ENCODE peak calls at places on chromosome 14, in five cellular contexts. D is stimulated activated CD4-positive, alpha-beta T cell treated with anti-CD3 and anti-CD28 coated beads, Interleukin-2, amount 100 ng/mL, for 48 hours; P is memory B cell; A is left colon; W is heart left ventricle. N is an unnamed sample.

GRCh38 chr14:102183922-102184677 is 44.4 kb downstream of the WDR20 start:
- DNase-seq in D (peak; percentile 17), P (no peak), A (no peak), W (no peak), N (no peak)

GRCh38 chr14:75138492-75138891 is 11.6 kb upstream of the NEK9 start:
- DNase-seq in D (no peak), P (peak; percentile 2), A (no peak), W (no peak), N (no peak)

GRCh38 chr14:46048127-46048526 is 603.5 kb downstream of the RPL10L start:
- DNase-seq in D (no peak), P (no peak), A (peak; percentile 4), W (no peak), N (no peak)

GRCh38 chr14:53338192-53338591 is 185.1 kb upstream of the DDHD1 start:
- DNase-seq in D (no peak), P (no peak), A (no peak), W (no peak), N (no peak)

GRCh38 chr14:51828017-51828797 is 32.2 kb upstream of the GNG2 start:
- DNase-seq in D (peak; percentile 62), P (peak; percentile 59), A (peak; percentile 24), W (peak; percentile 33), N (peak; percentile 72)

GRCh38 chr14:54450535-54450934 is 9.4 kb upstream of the CNIH1 start:
- DNase-seq in D (no peak), P (no peak), A (no peak), W (no peak), N (no peak)

GRCh38 chr14:104113631-104114420 is 24.6 kb upstream of the KIF26A start:
- DNase-seq in D (no peak), P (no peak), A (no peak), W (peak; percentile 18), N (peak; percentile 67)

GRCh38 chr14:76919811-76920571 is 93.8 kb downstream of the LRRC74A start:
- DNase-seq in D (no peak), P (no peak), A (peak; percentile 53), W (peak; percentile 66), N (peak; percentile 71)

GRCh38 chr14:69495341-69495921 is 10.9 kb downstream of the PLEKHD1 start:
- DNase-seq in D (no peak), P (no peak), A (no peak), W (no peak), N (no peak)

GRCh38 chr14:50943261-50943942 is 881 bp downstream of the PYGL start:
- DNase-seq in D (no peak), P (no peak), A (peak; percentile 58), W (peak; percentile 61), N (peak; percentile 74)

GRCh38 chr14:106586098-106586704 is 1059.8 kb downstream of the TMEM121 start:
- DNase-seq in D (peak; percentile 65), P (peak; percentile 72), A (peak; percentile 68), W (no peak), N (no peak)

GRCh38 chr14:70188608-70189540 is at the start of gene SLC8A3:
- DNase-seq in D (peak; percentile 9), P (peak; percentile 7), A (peak; percentile 7), W (no peak), N (no peak)

GRCh38 chr14:99357151-99357550 is 85.2 kb upstream of the BCL11B start:
- DNase-seq in D (no peak), P (no peak), A (no peak), W (no peak), N (peak; percentile 55)

GRCh38 chr14:51210594-51210993 is 29.5 kb upstream of the TMX1 start:
- DNase-seq in D (no peak), P (no peak), A (no peak), W (no peak), N (no peak)

GRCh38 chr14:66944872-66945271 is 244.4 kb upstream of the GARIN2 start:
- DNase-seq in D (no peak), P (no peak), A (peak; percentile 16), W (no peak), N (no peak)

GRCh38 chr14:60878536-60878935 is 102.3 kb downstream of the TRMT5 start:
- DNase-seq in D (no peak), P (no peak), A (no peak), W (no peak), N (no peak)

GRCh38 chr14:51852541-51852940 is 7.9 kb upstream of the GNG2 start:
- DNase-seq in D (no peak), P (no peak), A (no peak), W (no peak), N (no peak)

GRCh38 chr14:32073537-32074189 is 3.4 kb upstream of the ARHGAP5 start:
- DNase-seq in D (peak; percentile 49), P (peak; percentile 71), A (peak; percentile 24), W (no peak), N (no peak)

GRCh38 chr14:54175298-54175942 is 218.8 kb upstream of the BMP4 start:
- DNase-seq in D (peak; percentile 55), P (peak; percentile 50), A (peak; percentile 64), W (peak; percentile 31), N (no peak)

GRCh38 chr14:88025350-88025749 is 20.4 kb downstream of the GPR65 start:
- DNase-seq in D (no peak), P (no peak), A (no peak), W (no peak), N (no peak)

GRCh38 chr14:71714225-71714624 is 218.0 kb upstream of the RGS6 start:
- DNase-seq in D (no peak), P (no peak), A (no peak), W (no peak), N (no peak)

GRCh38 chr14:74552623-74553022 is 59.1 kb downstream of the ISCA2 start:
- DNase-seq in D (no peak), P (no peak), A (peak; percentile 46), W (peak; percentile 80), N (peak; percentile 95)

GRCh38 chr14:55957950-55958349 is 160.3 kb upstream of the PELI2 start:
- DNase-seq in D (no peak), P (no peak), A (no peak), W (no peak), N (no peak)

GRCh38 chr14:31363331-31364073 is 56.8 kb downstream of the HEATR5A start:
- DNase-seq in D (no peak), P (no peak), A (no peak), W (no peak), N (no peak)

GRCh38 chr14:100726812-100727564 is at the start of gene DLK1:
- DNase-seq in D (no peak), P (no peak), A (no peak), W (no peak), N (no peak)

GRCh38 chr14:77920312-77920711 is 120.4 kb downstream of the ADCK1 start:
- DNase-seq in D (no peak), P (no peak), A (no peak), W (no peak), N (no peak)

GRCh38 chr14:76396714-76397187 is 20.8 kb downstream of the ESRRB start:
- DNase-seq in D (no peak), P (no peak), A (no peak), W (no peak), N (no peak)

GRCh38 chr14:76901171-76902055 is 75.2 kb downstream of the LRRC74A start:
- DNase-seq in D (no peak), P (no peak), A (no peak), W (no peak), N (no peak)

GRCh38 chr14:65291561-65291960 is 121.0 kb upstream of the FUT8 start:
- DNase-seq in D (no peak), P (no peak), A (no peak), W (no peak), N (no peak)

GRCh38 chr14:102949062-102949800 is 26.8 kb downstream of the AMN start:
- DNase-seq in D (no peak), P (peak; percentile 55), A (peak; percentile 46), W (no peak), N (no peak)

GRCh38 chr14:52332269-52332668 is 18.2 kb downstream of the PTGER2 start:
- DNase-seq in D (no peak), P (no peak), A (no peak), W (no peak), N (no peak)

GRCh38 chr14:88791629-88792571 is 853 bp downstream of the EML5 start:
- DNase-seq in D (peak; percentile 13), P (no peak), A (peak; percentile 46), W (no peak), N (peak; percentile 46)

GRCh38 chr14:99125113-99125512 is 146.9 kb downstream of the BCL11B start:
- DNase-seq in D (no peak), P (no peak), A (no peak), W (no peak), N (peak; percentile 17)

GRCh38 chr14:61472801-61473376 is 151.5 kb downstream of the PRKCH start:
- DNase-seq in D (peak; percentile 66), P (no peak), A (no peak), W (no peak), N (no peak)

GRCh38 chr14:84036863-84037262 is 1493.1 kb upstream of the FLRT2 start:
- DNase-seq in D (no peak), P (no peak), A (no peak), W (no peak), N (no peak)

GRCh38 chr14:79730911-79731310 is 480.4 kb downstream of the DIO2 start:
- DNase-seq in D (no peak), P (no peak), A (no peak), W (no peak), N (no peak)

GRCh38 chr14:103066399-103066798 is 9.1 kb upstream of the CDC42BPB start:
- DNase-seq in D (no peak), P (no peak), A (no peak), W (peak; percentile 73), N (no peak)

GRCh38 chr14:55605793-55606192 is 25.8 kb downstream of the KTN1 start:
- DNase-seq in D (no peak), P (no peak), A (no peak), W (no peak), N (no peak)

GRCh38 chr14:77730976-77731497 is 23.1 kb downstream of the SLIRP start:
- DNase-seq in D (no peak), P (no peak), A (no peak), W (no peak), N (no peak)

GRCh38 chr14:99354166-99354875 is 82.3 kb upstream of the BCL11B start:
- DNase-seq in D (no peak), P (no peak), A (no peak), W (no peak), N (peak; percentile 62)